ENCODE peak calls at places on chromosome 17, in four cellular contexts. F is sigmoid colon, P is spleen, H is GM12878. W is an unnamed sample.

GRCh38 chr17:28878981-28879380 is 18.6 kb downstream of the FLOT2 start:
- DNase-seq in F (no peak), P (no peak), H (no peak), W (peak; percentile 62)

GRCh38 chr17:17782425-17783120 is 54.2 kb downstream of the SREBF1 start:
- DNase-seq in F (no peak), P (no peak), H (no peak), W (no peak)

GRCh38 chr17:38602453-38602852 is 3.3 kb downstream of the SRCIN1 start:
- DNase-seq in F (no peak), P (no peak), H (no peak), W (no peak)

GRCh38 chr17:29573871-29574731 is 5.6 kb downstream of the TP53I13 start:
- DNase-seq in F (peak; percentile 64), P (peak; percentile 70), H (no peak), W (no peak)

GRCh38 chr17:74042744-74043486 is 160.6 kb upstream of the RPL38 start:
- DNase-seq in F (peak; percentile 70), P (no peak), H (no peak), W (no peak)

GRCh38 chr17:40671282-40671681 is 6.3 kb upstream of the KRT222 start:
- DNase-seq in F (no peak), P (no peak), H (no peak), W (no peak)

GRCh38 chr17:33904438-33904837 is 350.6 kb upstream of the CCL2 start:
- DNase-seq in F (no peak), P (no peak), H (no peak), W (no peak)

GRCh38 chr17:44607836-44608690 is 48.2 kb upstream of the MEIOC start:
- DNase-seq in F (no peak), P (no peak), H (no peak), W (no peak)

GRCh38 chr17:18129041-18129502 is 20.5 kb downstream of the MYO15A start:
- DNase-seq in F (no peak), P (no peak), H (no peak), W (no peak)

GRCh38 chr17:1455291-1455747 is 713 bp downstream of the CRK start:
- DNase-seq in F (peak; percentile 89), P (peak; percentile 94), H (no peak), W (no peak)

GRCh38 chr17:82985973-82986372 is 93.4 kb upstream of the METRNL start:
- DNase-seq in F (no peak), P (peak; percentile 92), H (no peak), W (no peak)

GRCh38 chr17:8954339-8954738 is 11.2 kb downstream of the PIK3R5 start:
- DNase-seq in F (peak; percentile 78), P (peak; percentile 95), H (no peak), W (no peak)

GRCh38 chr17:65572581-65573282 is 11.3 kb upstream of the AXIN2 start:
- DNase-seq in F (no peak), P (no peak), H (no peak), W (no peak)

GRCh38 chr17:81955058-81955681 is 5.8 kb downstream of the NOTUM start:
- DNase-seq in F (no peak), P (no peak), H (no peak), W (no peak)

GRCh38 chr17:82587234-82588086 is 60.8 kb downstream of the WDR45B start:
- DNase-seq in F (no peak), P (no peak), H (no peak), W (no peak)

GRCh38 chr17:30545024-30545423 is 67.8 kb downstream of the GOSR1 start:
- DNase-seq in F (no peak), P (no peak), H (no peak), W (no peak)

GRCh38 chr17:16371742-16372141 is 9.1 kb upstream of the UBB start:
- DNase-seq in F (peak; percentile 27), P (no peak), H (no peak), W (no peak)

GRCh38 chr17:40450175-40450574 is 6.9 kb downstream of the IGFBP4 start:
- DNase-seq in F (no peak), P (no peak), H (no peak), W (no peak)

GRCh38 chr17:66734544-66734943 is 100.4 kb upstream of the CACNG5 start:
- DNase-seq in F (peak; percentile 22), P (no peak), H (no peak), W (no peak)

GRCh38 chr17:31581491-31581890 is 190.0 kb downstream of the RAB11FIP4 start:
- DNase-seq in F (no peak), P (no peak), H (no peak), W (no peak)

GRCh38 chr17:76276461-76277299 is 11.5 kb downstream of the UBALD2 start:
- DNase-seq in F (no peak), P (no peak), H (no peak), W (no peak)

GRCh38 chr17:66952031-66952524 is 12.4 kb upstream of the CACNG4 start:
- DNase-seq in F (no peak), P (no peak), H (no peak), W (no peak)

GRCh38 chr17:16073845-16074244 is 74.2 kb downstream of the TTC19 start:
- DNase-seq in F (no peak), P (no peak), H (no peak), W (no peak)

GRCh38 chr17:43983515-43984411 is 20.7 kb upstream of the NAGS start:
- DNase-seq in F (peak; percentile 68), P (no peak), H (no peak), W (no peak)

GRCh38 chr17:12790806-12791148 is 1.5 kb downstream of the ARHGAP44 start:
- DNase-seq in F (no peak), P (no peak), H (no peak), W (no peak)

GRCh38 chr17:48715496-48716399 is 6.6 kb downstream of the PRAC1 start:
- DNase-seq in F (peak; percentile 20), P (no peak), H (no peak), W (no peak)

GRCh38 chr17:42279776-42280630 is 3.8 kb upstream of the STAT5B start:
- DNase-seq in F (peak; percentile 60), P (no peak), H (no peak), W (no peak)

GRCh38 chr17:76149214-76149613 is 8.2 kb upstream of the FOXJ1 start:
- DNase-seq in F (no peak), P (peak; percentile 66), H (no peak), W (no peak)

GRCh38 chr17:55266958-55267688 is 2.4 kb downstream of the HLF start:
- DNase-seq in F (peak; percentile 75), P (no peak), H (no peak), W (no peak)

GRCh38 chr17:78736526-78737079 is 45.5 kb downstream of the CYTH1 start:
- DNase-seq in F (peak; percentile 80), P (peak; percentile 94), H (no peak), W (no peak)

GRCh38 chr17:74156878-74157277 is 46.6 kb upstream of the RPL38 start:
- DNase-seq in F (no peak), P (no peak), H (no peak), W (no peak)

GRCh38 chr17:79633154-79633553 is 22.3 kb upstream of the RBFOX3 start:
- DNase-seq in F (peak; percentile 64), P (peak; percentile 56), H (no peak), W (peak; percentile 2)

GRCh38 chr17:61536417-61536955 is 54.5 kb downstream of the NACA2 start:
- DNase-seq in F (no peak), P (no peak), H (no peak), W (no peak)

GRCh38 chr17:29565643-29566472 is 979 bp downstream of the ABHD15 start:
- DNase-seq in F (peak; percentile 63), P (peak; percentile 94), H (no peak), W (peak; percentile 52)

GRCh38 chr17:44071772-44072171 is 1.2 kb downstream of the G6PC3 start:
- DNase-seq in F (no peak), P (no peak), H (no peak), W (no peak)

GRCh38 chr17:15436399-15437369 is 30.7 kb downstream of the CDRT4 start:
- DNase-seq in F (peak; percentile 91), P (no peak), H (no peak), W (no peak)

GRCh38 chr17:52606098-52606497 is 447.6 kb upstream of the CA10 start:
- DNase-seq in F (no peak), P (no peak), H (no peak), W (no peak)

DNA sequence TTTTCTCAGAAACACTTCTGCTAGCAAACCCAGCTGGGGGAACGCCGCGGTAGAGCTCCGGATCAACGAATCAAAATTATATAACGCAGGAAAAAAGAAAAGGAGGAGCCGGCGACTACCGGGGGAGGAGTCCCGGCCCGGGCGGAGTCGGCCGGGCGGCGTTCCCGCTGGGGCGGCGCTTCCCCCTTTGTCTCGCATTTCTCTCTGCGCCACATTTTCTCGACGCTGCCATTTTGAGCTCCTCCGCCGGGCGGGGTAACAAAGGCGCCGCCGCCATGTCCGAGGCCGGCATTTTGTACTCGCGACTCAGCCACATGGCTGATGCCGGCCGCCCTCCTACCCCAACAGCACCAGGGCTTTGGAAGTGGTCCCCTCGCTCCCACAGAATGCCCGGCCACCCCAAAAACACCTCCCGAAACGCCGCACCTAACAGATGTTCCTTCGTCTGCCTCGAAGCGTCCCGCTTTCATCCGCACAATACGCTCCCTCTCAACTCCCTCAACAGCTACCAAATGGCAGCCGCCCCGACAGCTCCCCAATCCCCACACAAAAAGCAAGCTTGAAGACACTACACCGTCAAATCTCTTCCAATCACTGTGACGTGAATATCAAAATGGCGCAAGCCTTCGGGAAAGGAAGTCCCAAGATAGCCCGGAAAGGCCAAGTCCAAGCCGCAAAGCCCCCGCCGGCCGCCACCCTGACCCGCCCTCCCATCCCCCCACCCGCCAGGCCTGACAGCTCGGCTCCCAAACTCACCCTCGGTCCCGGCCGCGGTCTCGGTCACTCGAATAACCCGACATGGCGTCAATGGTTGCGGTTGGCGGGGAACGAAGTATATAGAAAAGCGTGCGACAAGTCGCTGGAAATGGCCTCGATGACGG is 529 bp downstream of the DDX5 start:
- DNase-seq in F (peak; percentile 97), P (peak; percentile 97), H (no peak), W (peak; percentile 65)
- TF ChIP-seq POLR2A in F (peak; percentile 52), P (no peak), H (no peak), W (peak; percentile 56)

GRCh38 chr17:50056217-50056960 is 479 bp downstream of the ITGA3 start:
- DNase-seq in F (peak; percentile 84), P (peak; percentile 87), H (no peak), W (peak; percentile 72)
- TF ChIP-seq POLR2AphosphoS5 in F (no peak), P (no peak), H (no peak), W (no peak)

GRCh38 chr17:45942284-45942683 is 47.9 kb downstream of the MAPT start:
- DNase-seq in F (peak; percentile 95), P (no peak), H (no peak), W (no peak)

GRCh38 chr17:45940826-45941225 is 46.5 kb downstream of the MAPT start:
- DNase-seq in F (peak; percentile 90), P (no peak), H (no peak), W (no peak)

GRCh38 chr17:45941395-45941794 is 47.0 kb downstream of the MAPT start:
- DNase-seq in F (no peak), P (no peak), H (no peak), W (no peak)

GRCh38 chr17:45939398-45939797 is 45.0 kb downstream of the MAPT start:
- DNase-seq in F (no peak), P (no peak), H (no peak), W (no peak)

GRCh38 chr17:45940293-45940692 is 45.9 kb downstream of the MAPT start:
- DNase-seq in F (no peak), P (no peak), H (no peak), W (no peak)
- TF ChIP-seq POLR2A in F (no peak), P (no peak), H (no peak), W (no peak)

GRCh38 chr17:4516740-4517139 is 18.1 kb downstream of the SPNS2 start:
- DNase-seq in F (no peak), P (no peak), H (no peak), W (no peak)
- TF ChIP-seq POLR2AphosphoS5 in F (no peak), P (no peak), H (no peak), W (no peak)

GRCh38 chr17:10697092-10698081 is at the start of the genes ADPRM and SCO1:
- DNase-seq in F (peak; percentile 96), P (peak; percentile 99), H (peak; percentile 73), W (peak; percentile 80)
- TF ChIP-seq POLR2A in F (peak; percentile 81), P (peak; percentile 86), H (peak; percentile 97), W (peak; percentile 96)